ENCODE peak calls at places on chromosomes 11 and 22, in four cellular contexts. Y is NCI-H1105 treated with DMSO at 0.1 percent for 48 hours; C is pancreas; B is activated naive CD8-positive, alpha-beta T cell treated with anti-CD3 and anti-CD28 coated beads, Interleukin-2, amount 50 U/mL, for 24 hours. P is an unnamed sample.
A peak's percentile ranks its signal among the peaks of the same experiment; 100 is the strongest.

GRCh38 chr11:128324531-128325141 is 262.7 kb downstream of the ETS1 start:
- DNase-seq in Y (no peak), C (no peak), B (peak; percentile 73), P (no peak)

GRCh38 chr11:67364169-67364568 is 9.2 kb downstream of the CLCF1 start:
- DNase-seq in Y (no peak), C (no peak), B (no peak), P (no peak)

GRCh38 chr11:120893431-120894206 is 130.3 kb upstream of the TBCEL start:
- DNase-seq in Y (peak; percentile 11), C (no peak), B (no peak), P (no peak)

GRCh38 chr11:27672836-27673464 is 27.3 kb downstream of the BDNF start:
- DNase-seq in Y (peak; percentile 34), C (no peak), B (no peak), P (no peak)

GRCh38 chr11:7457211-7457610 is 28.1 kb upstream of the OLFML1 start:
- DNase-seq in Y (peak; percentile 12), C (no peak), B (no peak), P (peak; percentile 14)

GRCh38 chr11:36034572-36035331 is 90.9 kb downstream of the LDLRAD3 start:
- DNase-seq in Y (no peak), C (no peak), B (no peak), P (no peak)

GRCh38 chr22:36981247-36981775 is 37.9 kb downstream of the TST start:
- DNase-seq in Y (no peak), C (no peak), B (no peak), P (no peak)

GRCh38 chr22:25081409-25081824 is 118.2 kb upstream of the CRYBB3 start:
- DNase-seq in Y (peak; percentile 7), C (peak; percentile 43), B (peak; percentile 59), P (peak; percentile 22)

GRCh38 chr11:109869536-109869935 is 223.7 kb upstream of the ZC3H12C start:
- DNase-seq in Y (no peak), C (no peak), B (no peak), P (no peak)